ENCODE peak calls at places on chromosomes 16 and 17, in five cellular contexts. K is CD8-positive, alpha-beta memory T cell; Z is WERI-Rb-1; W is left ventricle myocardium inferior; C is body of pancreas. L is an unnamed sample.

GRCh38 chr17:13222931-13223330 is 205.1 kb upstream of the ELAC2 start:
- DNase-seq in K (no peak), Z (peak; percentile 25), W (no peak), C (no peak), L (no peak)

GRCh38 chr16:88383401-88384221 is 852 bp downstream of the ZNF469 start:
- DNase-seq in K (no peak), Z (peak; percentile 39), W (peak; percentile 46), C (peak; percentile 38), L (no peak)

GRCh38 chr16:75319513-75320401 is 68.3 kb upstream of the BCAR1 start:
- DNase-seq in K (no peak), Z (no peak), W (no peak), C (no peak), L (no peak)

GRCh38 chr16:89360760-89361435 is 129.5 kb downstream of the ANKRD11 start:
- DNase-seq in K (peak; percentile 89), Z (no peak), W (no peak), C (peak; percentile 40), L (no peak)

GRCh38 chr16:1105888-1106620 is 10.0 kb upstream of the C1QTNF8 start:
- DNase-seq in K (no peak), Z (peak; percentile 78), W (peak; percentile 47), C (peak; percentile 84), L (peak; percentile 7)

GRCh38 chr16:6148361-6148760 is 1050.8 kb upstream of the EEF2KMT start:
- DNase-seq in K (no peak), Z (no peak), W (no peak), C (no peak), L (no peak)

GRCh38 chr16:59510008-59510424 is 775.9 kb upstream of the GOT2 start:
- DNase-seq in K (no peak), Z (no peak), W (no peak), C (no peak), L (no peak)

GRCh38 chr16:19429271-19429670 is 11.6 kb downstream of the TMC5 start:
- DNase-seq in K (no peak), Z (no peak), W (no peak), C (peak; percentile 57), L (no peak)

GRCh38 chr16:19524356-19524865 is 669 bp downstream of the CCP110 start:
- DNase-seq in K (no peak), Z (no peak), W (no peak), C (no peak), L (no peak)

GRCh38 chr17:4834621-4835020 is 1.5 kb downstream of the MINK1 start:
- DNase-seq in K (no peak), Z (peak; percentile 39), W (no peak), C (peak; percentile 63), L (no peak)

GRCh38 chr17:58488428-58488890 is 251 bp upstream of the HSF5 start:
- DNase-seq in K (no peak), Z (no peak), W (no peak), C (no peak), L (no peak)

GRCh38 chr16:65154321-65154720 is 32.5 kb upstream of the CDH11 start:
- DNase-seq in K (no peak), Z (peak; percentile 18), W (no peak), C (no peak), L (no peak)

GRCh38 chr17:67532326-67532871 is 155.3 kb downstream of the PITPNC1 start:
- DNase-seq in K (no peak), Z (no peak), W (peak; percentile 24), C (peak; percentile 73), L (no peak)

GRCh38 chr17:35214192-35214591 is 20.0 kb upstream of the SLC35G3 start:
- DNase-seq in K (peak; percentile 67), Z (no peak), W (no peak), C (no peak), L (no peak)

GRCh38 chr16:22789281-22789945 is 24.5 kb upstream of the HS3ST2 start:
- DNase-seq in K (no peak), Z (no peak), W (no peak), C (no peak), L (no peak)

GRCh38 chr17:71948703-71949422 is 172.0 kb upstream of the SOX9 start:
- DNase-seq in K (no peak), Z (no peak), W (no peak), C (no peak), L (no peak)

GRCh38 chr17:3033741-3034577 is 29.4 kb downstream of the OR1D5 start:
- DNase-seq in K (no peak), Z (no peak), W (no peak), C (no peak), L (no peak)

GRCh38 chr16:66874079-66874775 is 6.1 kb upstream of the PDP2 start:
- DNase-seq in K (no peak), Z (no peak), W (no peak), C (no peak), L (no peak)

GRCh38 chr17:50059256-50059655 is 3.3 kb downstream of the ITGA3 start:
- DNase-seq in K (no peak), Z (no peak), W (no peak), C (peak; percentile 80), L (no peak)

GRCh38 chr17:50062323-50063243 is 6.7 kb downstream of the ITGA3 start:
- DNase-seq in K (peak; percentile 26), Z (no peak), W (peak; percentile 83), C (peak; percentile 56), L (no peak)

GRCh38 chr17:50059759-50060273 is 3.9 kb downstream of the ITGA3 start:
- DNase-seq in K (no peak), Z (no peak), W (no peak), C (no peak), L (no peak)

GRCh38 chr17:50063516-50064252 is 7.8 kb downstream of the ITGA3 start:
- DNase-seq in K (peak; percentile 22), Z (no peak), W (no peak), C (no peak), L (no peak)

GRCh38 chr17:50060951-50061712 is 5.2 kb downstream of the ITGA3 start:
- DNase-seq in K (peak; percentile 9), Z (no peak), W (peak; percentile 90), C (peak; percentile 43), L (no peak)
- H3K27ac ChIP-seq in K (no peak overlapping the region), Z (no peak overlapping the region), W (peak overlapping the region; percentile 91), C (no peak overlapping the region), L (no peak overlapping the region)

GRCh38 chr17:82250868-82251500 is 22.1 kb downstream of the SLC16A3 start:
- DNase-seq in K (no peak), Z (no peak), W (no peak), C (no peak), L (no peak)

GRCh38 chr17:82253179-82253544 is 20.3 kb downstream of the CSNK1D start:
- DNase-seq in K (no peak), Z (no peak), W (no peak), C (no peak), L (no peak)

GRCh38 chr17:82249896-82250581 is 21.2 kb downstream of the SLC16A3 start:
- DNase-seq in K (no peak), Z (no peak), W (no peak), C (no peak), L (no peak)

GRCh38 chr17:82255573-82255972 is 17.9 kb downstream of the CSNK1D start:
- DNase-seq in K (no peak), Z (no peak), W (no peak), C (no peak), L (no peak)

DNA sequence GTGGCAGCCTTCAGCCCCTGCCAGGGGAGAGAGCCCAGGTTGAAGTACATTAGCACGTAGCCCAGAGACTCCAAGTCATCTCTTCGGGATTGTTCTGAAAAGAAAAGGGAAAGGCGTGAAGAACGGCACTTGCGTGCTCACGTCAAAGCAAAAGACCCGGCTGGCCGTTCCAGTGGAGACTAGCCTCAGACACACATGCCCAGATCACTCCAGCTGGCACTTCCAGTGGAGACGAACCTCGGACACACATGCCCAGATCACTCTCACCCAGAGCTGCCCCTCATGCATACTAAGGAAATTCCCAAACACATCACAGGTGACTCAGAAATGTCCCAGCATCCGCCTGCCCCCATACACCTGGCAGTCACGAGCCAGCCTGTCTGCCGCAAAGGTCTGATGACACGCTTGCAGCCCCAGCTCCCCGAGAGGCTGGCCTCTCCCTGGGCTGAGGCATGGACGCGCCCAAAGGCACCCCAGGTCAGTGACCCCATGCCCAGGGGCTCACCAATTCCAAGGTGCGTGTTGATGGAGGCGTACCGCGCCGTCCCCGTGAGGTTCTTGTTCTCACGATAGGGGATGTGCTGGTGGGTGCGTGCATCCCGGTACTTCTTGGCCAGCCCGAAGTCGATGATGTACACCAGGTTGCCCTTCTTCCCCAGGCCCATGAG is 20.9 kb downstream of the CSNK1D start:
- DNase-seq in K (no peak), Z (no peak), W (no peak), C (no peak), L (no peak)
- H3K27ac ChIP-seq in K (peak overlapping the region; percentile 12), Z (no peak overlapping the region), W (no peak overlapping the region), C (no peak overlapping the region), L (no peak overlapping the region)

DNA sequence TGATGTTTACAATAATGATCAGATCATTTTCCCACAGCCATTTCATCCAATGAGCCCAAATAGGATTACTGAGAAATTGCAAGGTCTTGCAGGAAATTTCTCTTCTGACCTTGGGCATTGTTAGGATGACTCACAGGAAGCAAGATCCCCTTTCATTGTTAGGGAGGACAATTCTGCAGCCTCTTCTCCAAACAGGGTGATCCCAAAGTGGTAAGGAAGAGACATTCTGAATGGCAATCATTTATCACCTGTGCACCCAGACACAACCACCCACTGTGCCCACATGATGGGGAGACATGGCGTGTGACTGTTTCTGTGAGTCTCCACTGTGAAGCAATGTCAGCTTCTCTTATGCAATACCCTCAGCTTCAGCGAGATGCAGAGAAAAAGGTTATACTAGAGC is 306.7 kb upstream of the XYLT1 start:
- DNase-seq in K (no peak), Z (no peak), W (no peak), C (no peak), L (no peak)
- H3K27ac ChIP-seq in K (no peak overlapping the region), Z (no peak overlapping the region), W (no peak overlapping the region), C (no peak overlapping the region), L (no peak overlapping the region)

GRCh38 chr17:44381810-44382209 is 7.6 kb downstream of the ITGA2B start:
- DNase-seq in K (no peak), Z (no peak), W (no peak), C (no peak), L (no peak)
- H3K27ac ChIP-seq in K (no peak overlapping the region), Z (no peak overlapping the region), W (no peak overlapping the region), C (no peak overlapping the region), L (no peak overlapping the region)

GRCh38 chr17:76713765-76714164 is 3.0 kb upstream of the MXRA7 start:
- DNase-seq in K (no peak), Z (no peak), W (no peak), C (no peak), L (no peak)

GRCh38 chr17:76715462-76715830 is 4.7 kb upstream of the MXRA7 start:
- DNase-seq in K (peak; percentile 48), Z (no peak), W (no peak), C (no peak), L (no peak)

GRCh38 chr17:76714336-76714735 is 3.6 kb upstream of the MXRA7 start:
- DNase-seq in K (no peak), Z (no peak), W (no peak), C (no peak), L (no peak)

GRCh38 chr17:76716146-76716833 is 5.5 kb upstream of the MXRA7 start:
- DNase-seq in K (peak; percentile 94), Z (peak; percentile 55), W (peak; percentile 42), C (no peak), L (peak; percentile 99)

DNA sequence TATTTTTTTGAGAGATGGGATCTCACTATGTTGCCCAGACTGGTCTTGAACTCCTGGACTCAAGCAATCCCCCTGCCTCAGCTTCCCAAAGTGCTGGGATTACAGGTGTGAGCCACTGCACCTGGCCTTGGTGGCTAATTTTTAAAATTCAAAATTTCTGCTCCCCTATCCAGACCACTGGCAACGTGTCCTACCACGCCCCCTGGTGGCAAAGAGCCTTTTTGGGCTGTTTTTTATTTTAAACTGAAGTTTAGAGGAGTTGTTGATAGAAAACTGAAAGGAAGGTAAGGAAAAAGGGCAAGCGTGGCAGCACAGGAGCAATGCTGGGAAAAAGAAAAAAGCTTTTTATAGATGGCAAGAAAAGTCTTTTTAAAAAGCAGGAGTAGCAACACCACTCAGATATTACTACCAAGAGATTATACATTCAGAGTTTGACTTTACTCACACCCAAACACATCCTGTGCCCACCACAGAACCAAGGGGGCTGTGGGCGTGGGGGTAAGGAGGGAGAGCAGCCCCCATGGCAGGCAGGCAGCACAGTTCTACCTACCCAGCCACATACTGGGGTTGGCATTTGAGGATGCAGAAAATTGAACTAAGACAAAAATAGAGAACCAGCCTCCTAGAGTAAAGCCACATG is 4.2 kb upstream of the MXRA7 start:
- DNase-seq in K (peak; percentile 82), Z (peak; percentile 70), W (peak; percentile 72), C (peak; percentile 80), L (peak; percentile 77)
- H3K27ac ChIP-seq in K (peak overlapping the region; percentile 57), Z (no peak overlapping the region), W (peak overlapping the region; percentile 79), C (no peak overlapping the region), L (peak overlapping the region; percentile 76)

L was measured in HL-60.